ENCODE peak calls at places on chromosomes 6 and 20, in four cellular contexts. One of them, this sample, is unnamed.
A peak's percentile ranks its signal among the peaks of the same experiment; 100 is the strongest.

GRCh38 chr20:43295263-43295662 is 105.6 kb upstream of the PTPRT start:
- DNase-seq in foreskin fibroblast: no peak
- DNase-seq in heart right ventricle: no peak
- DNase-seq in left lung: no peak
- DNase-seq in this sample: no peak

GRCh38 chr6:148309301-148309700 is 33.3 kb upstream of the SASH1 start:
- DNase-seq in heart right ventricle: no peak
- DNase-seq in foreskin fibroblast: no peak
- DNase-seq in left lung: no peak
- DNase-seq in this sample: no peak

GRCh38 chr6:72425003-72425681 is 196.7 kb upstream of the KCNQ5 start:
- DNase-seq in foreskin fibroblast: peak; percentile 92
- DNase-seq in heart right ventricle: no peak
- DNase-seq in left lung: no peak
- DNase-seq in this sample: peak; percentile 67

GRCh38 chr6:22551280-22551679 is 18.1 kb upstream of the HDGFL1 start:
- DNase-seq in left lung: no peak
- DNase-seq in foreskin fibroblast: no peak
- DNase-seq in heart right ventricle: no peak
- DNase-seq in this sample: peak; percentile 29

GRCh38 chr20:50558483-50558925 is 48.3 kb downstream of the PTPN1 start:
- DNase-seq in heart right ventricle: no peak
- DNase-seq in left lung: no peak
- DNase-seq in foreskin fibroblast: no peak
- DNase-seq in this sample: no peak

GRCh38 chr6:139402935-139403386 is 28.5 kb upstream of the CITED2 start:
- DNase-seq in heart right ventricle: no peak
- DNase-seq in left lung: peak; percentile 44
- DNase-seq in foreskin fibroblast: peak; percentile 96
- DNase-seq in this sample: peak; percentile 24

GRCh38 chr20:36449663-36450062 is 91.7 kb upstream of the MYL9 start:
- DNase-seq in heart right ventricle: no peak
- DNase-seq in foreskin fibroblast: no peak
- DNase-seq in left lung: no peak
- DNase-seq in this sample: no peak

GRCh38 chr20:23826541-23827018 is at the start of gene CST2:
- DNase-seq in heart right ventricle: no peak
- DNase-seq in left lung: no peak
- DNase-seq in foreskin fibroblast: peak; percentile 12
- DNase-seq in this sample: no peak

GRCh38 chr20:39271205-39271604 is 309.1 kb downstream of the DHX35 start:
- DNase-seq in foreskin fibroblast: no peak
- DNase-seq in heart right ventricle: no peak
- DNase-seq in left lung: no peak
- DNase-seq in this sample: no peak

GRCh38 chr20:25507385-25508082 is 77.8 kb downstream of the NINL start:
- DNase-seq in heart right ventricle: no peak
- DNase-seq in foreskin fibroblast: no peak
- DNase-seq in left lung: no peak
- DNase-seq in this sample: no peak

GRCh38 chr20:50048420-50049166 is 64.4 kb downstream of the UBE2V1 start:
- DNase-seq in heart right ventricle: peak; percentile 31
- DNase-seq in foreskin fibroblast: no peak
- DNase-seq in left lung: no peak
- DNase-seq in this sample: no peak

GRCh38 chr6:158016571-158017383 is 35.1 kb downstream of the SYNJ2 start:
- DNase-seq in left lung: peak; percentile 22
- DNase-seq in foreskin fibroblast: no peak
- DNase-seq in heart right ventricle: no peak
- DNase-seq in this sample: peak; percentile 67

DNA sequence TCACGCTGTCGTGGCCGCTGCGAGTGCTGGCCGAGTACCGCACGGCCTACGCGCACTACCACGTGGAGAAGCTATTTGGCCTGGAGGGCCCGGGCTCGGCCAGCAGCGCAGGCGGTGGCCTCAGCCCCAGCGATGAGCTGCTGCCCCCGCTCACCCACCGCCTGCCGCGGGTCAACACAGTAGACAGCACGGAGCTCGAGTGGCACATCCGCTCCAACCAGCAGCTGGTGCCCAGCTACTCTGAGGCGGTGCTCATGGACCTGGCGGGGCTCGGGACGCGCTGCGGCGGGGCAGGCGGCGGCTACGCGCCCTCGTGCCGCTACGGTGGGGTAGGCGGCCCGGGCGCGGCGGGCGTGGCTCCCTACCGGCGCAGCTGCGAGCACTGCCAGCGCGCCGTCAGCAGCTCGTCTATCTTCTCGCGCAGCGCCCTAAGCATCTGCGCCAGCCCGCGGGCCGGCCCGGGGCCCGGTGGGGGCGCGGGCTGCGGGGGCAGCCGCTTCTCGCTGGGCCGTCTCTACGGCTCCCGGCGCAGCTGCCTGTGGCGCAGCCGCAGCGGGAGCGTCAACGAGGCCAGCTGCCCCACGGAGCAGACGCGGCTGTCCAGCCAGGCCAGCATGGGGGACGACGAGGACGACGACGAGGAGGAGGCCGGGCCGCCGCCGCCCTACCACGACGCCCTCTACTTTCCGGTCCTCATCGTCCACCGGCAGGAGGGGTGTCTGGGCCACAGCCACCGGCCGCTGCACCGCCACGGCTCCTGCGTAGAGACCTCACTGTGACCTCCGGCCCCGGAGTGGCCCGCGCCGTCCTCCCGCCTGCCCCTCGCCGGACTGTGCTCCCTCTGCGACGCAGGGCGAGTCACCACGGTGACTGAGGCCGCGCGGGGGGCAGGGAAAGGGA is 5.7 kb downstream of the TMEM151B start:
- DNase-seq in left lung: no peak
- DNase-seq in heart right ventricle: no peak
- DNase-seq in foreskin fibroblast: no peak
- DNase-seq in this sample: no peak
- H3K4me3 ChIP-seq in left lung: no peak overlapping the region
- H3K4me3 ChIP-seq in heart right ventricle: peak overlapping the region; percentile 26
- H3K4me3 ChIP-seq in foreskin fibroblast: no peak overlapping the region
- H3K4me3 ChIP-seq in this sample: no peak overlapping the region

GRCh38 chr6:142756215-142756630 is 188.8 kb downstream of the HIVEP2 start:
- DNase-seq in heart right ventricle: no peak
- DNase-seq in foreskin fibroblast: peak; percentile 81
- DNase-seq in left lung: no peak
- DNase-seq in this sample: no peak
- TF ChIP-seq CTCF in heart right ventricle: no peak
- TF ChIP-seq CTCF in foreskin fibroblast: no peak
- TF ChIP-seq CTCF in left lung: no peak
- TF ChIP-seq CTCF in this sample: no peak

DNA sequence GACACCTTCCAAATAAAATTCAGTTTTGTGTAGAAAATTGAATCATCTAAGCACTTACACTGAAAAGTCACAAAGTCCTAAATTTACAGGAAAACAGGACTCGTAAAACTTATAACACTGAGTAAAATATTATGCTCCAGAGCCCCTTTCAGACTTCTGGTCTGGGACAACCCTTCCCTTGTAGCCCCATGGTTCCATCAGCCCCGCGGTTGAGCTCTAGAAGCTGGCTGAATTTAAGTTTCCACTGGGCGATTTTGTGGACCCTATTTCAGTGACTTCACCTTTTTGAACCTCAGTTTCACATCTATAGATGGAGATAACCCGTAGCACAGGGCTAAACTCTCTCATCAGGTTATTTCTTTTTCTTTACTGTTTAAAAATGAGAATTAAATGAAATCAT is 117.7 kb upstream of the BACH2 start:
- DNase-seq in left lung: no peak
- DNase-seq in heart right ventricle: no peak
- DNase-seq in foreskin fibroblast: no peak
- DNase-seq in this sample: no peak
- H3K4me3 ChIP-seq in left lung: no peak overlapping the region
- H3K4me3 ChIP-seq in heart right ventricle: no peak overlapping the region
- H3K4me3 ChIP-seq in foreskin fibroblast: no peak overlapping the region
- H3K4me3 ChIP-seq in this sample: no peak overlapping the region

DNA sequence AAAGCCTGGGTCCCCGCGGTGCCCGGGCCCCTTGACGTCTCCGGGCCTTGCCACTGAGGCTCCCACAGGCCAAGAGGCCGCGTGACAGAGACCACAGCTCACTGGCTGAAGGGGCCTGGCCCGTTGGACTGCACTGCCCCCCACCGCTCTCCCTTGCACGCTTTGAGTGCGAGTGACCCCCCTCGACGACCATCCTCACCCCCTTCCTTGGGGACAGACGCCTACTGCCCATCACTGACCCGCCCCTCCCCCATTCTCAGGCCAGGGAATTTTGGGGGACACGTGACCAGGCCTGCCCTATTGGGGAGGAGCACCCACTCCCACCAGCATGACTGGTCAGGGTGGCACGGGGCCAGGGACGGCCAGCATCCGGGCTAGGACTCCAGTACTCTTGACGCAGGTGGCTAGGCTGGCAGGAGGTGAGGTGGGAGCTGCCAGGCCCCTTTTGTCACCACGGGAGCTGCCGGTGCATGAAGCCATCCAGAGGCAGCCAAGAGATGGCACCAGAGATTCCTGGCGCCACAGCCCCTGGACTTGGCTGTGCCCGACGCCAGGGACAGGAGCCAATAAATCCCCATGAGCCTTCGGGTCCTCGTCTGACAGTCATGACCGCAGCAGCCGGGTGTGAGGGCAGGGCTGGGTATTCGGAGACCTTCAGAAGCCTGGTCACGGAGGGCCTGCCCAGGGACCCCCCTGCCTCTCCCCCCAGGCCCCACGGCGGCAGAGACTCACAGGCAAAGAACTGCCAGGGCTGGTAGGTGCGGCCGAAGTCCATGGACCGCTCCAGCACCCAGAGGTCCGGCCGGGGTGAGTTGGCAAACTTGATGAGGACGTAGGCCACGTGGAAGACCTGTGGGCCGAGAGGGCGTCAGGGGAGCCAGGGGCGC is 14.5 kb downstream of the LAMA5 start:
- DNase-seq in left lung: no peak
- DNase-seq in foreskin fibroblast: no peak
- DNase-seq in heart right ventricle: peak; percentile 87
- DNase-seq in this sample: no peak
- TF ChIP-seq CTCF in left lung: no peak
- TF ChIP-seq CTCF in foreskin fibroblast: no peak
- TF ChIP-seq CTCF in heart right ventricle: peak; percentile 27
- TF ChIP-seq CTCF in this sample: no peak

GRCh38 chr6:3355358-3356055 is 96.8 kb downstream of the PSMG4 start:
- DNase-seq in foreskin fibroblast: peak; percentile 24
- DNase-seq in left lung: no peak
- DNase-seq in heart right ventricle: peak; percentile 44
- DNase-seq in this sample: no peak
- H3K4me3 ChIP-seq in foreskin fibroblast: peak overlapping the region; percentile 29
- H3K4me3 ChIP-seq in left lung: no peak overlapping the region
- H3K4me3 ChIP-seq in heart right ventricle: peak overlapping the region; percentile 17
- H3K4me3 ChIP-seq in this sample: peak overlapping the region; percentile 18

GRCh38 chr20:18712877-18713276 is 100.7 kb upstream of the SCP2D1 start:
- DNase-seq in foreskin fibroblast: no peak
- DNase-seq in heart right ventricle: no peak
- DNase-seq in left lung: no peak
- DNase-seq in this sample: no peak
- TF ChIP-seq CTCF in foreskin fibroblast: no peak
- TF ChIP-seq CTCF in heart right ventricle: no peak
- TF ChIP-seq CTCF in left lung: no peak
- TF ChIP-seq CTCF in this sample: peak; percentile 28

This sample was measured in astrocyte of the cerebellum.